ENCODE peak calls at places on chromosomes 13 and 19, in four cellular contexts. Z is ELR; W is EL; S is stimulated activated CD4-positive, alpha-beta T cell treated with anti-CD3 and anti-CD28 coated beads, Interleukin-2, amount 100 ng/mL, for 48 hours. F is an unnamed sample.
A peak's percentile ranks its signal among the peaks of the same experiment; 100 is the strongest.

GRCh38 chr13:45367358-45367757 is 26.4 kb upstream of the TPT1 start:
- DNase-seq in Z (peak; percentile 98), W (peak; percentile 91), S (peak; percentile 80), F (peak; percentile 89)

GRCh38 chr19:13055213-13056051 is 47.2 kb downstream of the LYL1 start:
- DNase-seq in Z (peak; percentile 89), W (peak; percentile 94), S (no peak), F (peak; percentile 84)

GRCh38 chr19:1410136-1410786 is 2.9 kb downstream of the DAZAP1 start:
- DNase-seq in Z (peak; percentile 76), W (peak; percentile 64), S (no peak), F (no peak)

GRCh38 chr19:46297700-46298476 is 1.0 kb downstream of the HIF3A start:
- DNase-seq in Z (no peak), W (no peak), S (no peak), F (peak; percentile 80)

GRCh38 chr19:38707512-38708114 is 36.7 kb downstream of the CAPN12 start:
- DNase-seq in Z (peak; percentile 37), W (no peak), S (no peak), F (no peak)

GRCh38 chr19:46766569-46767317 is 20.5 kb upstream of the STRN4 start:
- DNase-seq in Z (peak; percentile 54), W (peak; percentile 41), S (peak; percentile 54), F (no peak)

GRCh38 chr19:6088677-6089063 is 21.6 kb downstream of the RFX2 start:
- DNase-seq in Z (peak; percentile 64), W (peak; percentile 57), S (no peak), F (peak; percentile 58)

GRCh38 chr19:6238643-6239281 is 41.0 kb downstream of the MLLT1 start:
- DNase-seq in Z (no peak), W (no peak), S (no peak), F (no peak)

GRCh38 chr13:35722438-35723060 is 246.1 kb upstream of the MAB21L1 start:
- DNase-seq in Z (no peak), W (no peak), S (no peak), F (no peak)

GRCh38 chr19:1267441-1268391 is 1.4 kb upstream of the CIRBP start:
- DNase-seq in Z (peak; percentile 60), W (no peak), S (no peak), F (no peak)

GRCh38 chr19:33449799-33450198 is 71.8 kb downstream of the PEPD start:
- DNase-seq in Z (no peak), W (no peak), S (no peak), F (no peak)

GRCh38 chr13:30708541-30708940 is 26.8 kb upstream of the ALOX5AP start:
- DNase-seq in Z (peak; percentile 44), W (peak; percentile 52), S (no peak), F (peak; percentile 56)

GRCh38 chr19:18611327-18612050 is 1.2 kb upstream of the TMEM59L start:
- DNase-seq in Z (no peak), W (no peak), S (no peak), F (no peak)

GRCh38 chr19:23983406-23983805 is 68.7 kb downstream of the ZNF726 start:
- DNase-seq in Z (no peak), W (no peak), S (no peak), F (no peak)

GRCh38 chr13:30985637-30986205 is 53.3 kb downstream of the TEX26 start:
- DNase-seq in Z (peak; percentile 84), W (peak; percentile 84), S (no peak), F (peak; percentile 45)

GRCh38 chr19:35959040-35959967 is 23.1 kb downstream of the LRFN3 start:
- DNase-seq in Z (no peak), W (no peak), S (peak; percentile 47), F (no peak)

GRCh38 chr19:6577410-6578125 is 13.4 kb downstream of the CD70 start:
- DNase-seq in Z (no peak), W (no peak), S (no peak), F (no peak)

F was measured in HCEC 1CT.